ENCODE peak calls at places on chromosomes 5 and 9, in four cellular contexts. V, C, G and A are unnamed samples.
A peak's percentile ranks its signal among the peaks of the same experiment; 100 is the strongest.

GRCh38 chr5:153866176-153866575 is 172.5 kb downstream of the FAM114A2 start:
- DNase-seq in V (no peak), C (no peak), G (no peak), A (no peak)

GRCh38 chr5:96067902-96068614 is 106.4 kb upstream of the ELL2 start:
- DNase-seq in V (no peak), C (no peak), G (no peak), A (no peak)

GRCh38 chr9:38713426-38713825 is 6.5 kb downstream of the FAM240B start:
- DNase-seq in V (no peak), C (no peak), G (no peak), A (no peak)

GRCh38 chr9:84438391-84438790 is 97.8 kb upstream of the SLC28A3 start:
- DNase-seq in V (no peak), C (no peak), G (no peak), A (no peak)

GRCh38 chr5:94746731-94747124 is 128.3 kb downstream of the SLF1 start:
- DNase-seq in V (no peak), C (no peak), G (no peak), A (no peak)

GRCh38 chr9:137685035-137685885 is 66.5 kb downstream of the EHMT1 start:
- DNase-seq in V (no peak), C (no peak), G (no peak), A (no peak)

GRCh38 chr5:132267931-132268501 is 10.5 kb downstream of the PDLIM4 start:
- DNase-seq in V (no peak), C (peak; percentile 68), G (no peak), A (peak; percentile 76)

GRCh38 chr5:56983593-56984361 is 31.9 kb upstream of the MIER3 start:
- DNase-seq in V (no peak), C (peak; percentile 54), G (no peak), A (no peak)

GRCh38 chr5:9245071-9245470 is 300.8 kb downstream of the SEMA5A start:
- DNase-seq in V (no peak), C (no peak), G (no peak), A (no peak)

GRCh38 chr9:126844085-126844484 is 16.4 kb upstream of the ZBTB34 start:
- DNase-seq in V (no peak), C (no peak), G (no peak), A (peak; percentile 59)

GRCh38 chr9:123081824-123082223 is 48.4 kb downstream of the GPR21 start:
- DNase-seq in V (no peak), C (peak; percentile 48), G (no peak), A (no peak)

GRCh38 chr9:137149942-137150484 is 11.1 kb downstream of the GRIN1 start:
- DNase-seq in V (no peak), C (no peak), G (no peak), A (no peak)

GRCh38 chr9:18605763-18606162 is 131.8 kb downstream of the ADAMTSL1 start:
- DNase-seq in V (no peak), C (no peak), G (no peak), A (no peak)

GRCh38 chr5:159097461-159098284 is 2.0 kb downstream of the EBF1 start:
- DNase-seq in V (no peak), C (no peak), G (no peak), A (no peak)

GRCh38 chr5:172791726-172792445 is 20.9 kb upstream of the DUSP1 start:
- DNase-seq in V (no peak), C (no peak), G (no peak), A (no peak)

GRCh38 chr5:392431-392988 is 50.5 kb upstream of the EXOC3 start:
- DNase-seq in V (no peak), C (no peak), G (no peak), A (peak; percentile 73)

GRCh38 chr5:147554285-147554817 is 44.5 kb upstream of the DPYSL3 start:
- DNase-seq in V (no peak), C (no peak), G (no peak), A (no peak)

GRCh38 chr5:144017119-144017518 is 153.3 kb downstream of the YIPF5 start:
- DNase-seq in V (no peak), C (no peak), G (no peak), A (no peak)

GRCh38 chr5:13898569-13898968 is 45.9 kb downstream of the DNAH5 start:
- DNase-seq in V (no peak), C (no peak), G (no peak), A (no peak)

GRCh38 chr9:89149726-89150125 is 28.9 kb downstream of the SHC3 start:
- DNase-seq in V (no peak), C (no peak), G (no peak), A (no peak)

GRCh38 chr9:120187758-120188157 is 392.2 kb downstream of the CDK5RAP2 start:
- DNase-seq in V (no peak), C (no peak), G (no peak), A (no peak)

GRCh38 chr9:6937209-6937608 is 179.4 kb downstream of the KDM4C start:
- DNase-seq in V (no peak), C (no peak), G (no peak), A (no peak)

GRCh38 chr5:172048539-172049101 is 42.2 kb upstream of the FBXW11 start:
- DNase-seq in V (no peak), C (no peak), G (no peak), A (no peak)

GRCh38 chr5:66747602-66748001 is 151.4 kb downstream of the MAST4 start:
- DNase-seq in V (no peak), C (no peak), G (no peak), A (no peak)

GRCh38 chr9:68706579-68707201 is 1.6 kb downstream of the PIP5K1B start:
- DNase-seq in V (no peak), C (no peak), G (no peak), A (no peak)

GRCh38 chr5:168339151-168340140 is 48.0 kb downstream of the WWC1 start:
- DNase-seq in V (no peak), C (no peak), G (no peak), A (no peak)
- TF ChIP-seq CTCF in V (no peak), C (no peak), G (no peak), A (no peak)

GRCh38 chr9:76401176-76401575 is 7.0 kb upstream of the RFK start:
- DNase-seq in V (no peak), C (no peak), G (no peak), A (no peak)

GRCh38 chr9:76404401-76404800 is 10.2 kb upstream of the RFK start:
- DNase-seq in V (no peak), C (no peak), G (no peak), A (no peak)

GRCh38 chr9:76400534-76401096 is 6.4 kb upstream of the RFK start:
- DNase-seq in V (no peak), C (peak; percentile 61), G (no peak), A (no peak)

GRCh38 chr9:76401580-76402354 is 7.5 kb upstream of the RFK start:
- DNase-seq in V (no peak), C (peak; percentile 91), G (no peak), A (no peak)

GRCh38 chr9:76403352-76403751 is 9.1 kb upstream of the RFK start:
- DNase-seq in V (no peak), C (peak; percentile 64), G (no peak), A (no peak)
- TF ChIP-seq CTCF in V (peak; percentile 44), C (peak; percentile 47), G (peak; percentile 44), A (peak; percentile 69)

GRCh38 chr5:102720954-102721353 is 34.2 kb upstream of the PAM start:
- DNase-seq in V (no peak), C (no peak), G (no peak), A (no peak)
- TF ChIP-seq CTCF in V (no peak), C (no peak), G (no peak), A (no peak)

DNA sequence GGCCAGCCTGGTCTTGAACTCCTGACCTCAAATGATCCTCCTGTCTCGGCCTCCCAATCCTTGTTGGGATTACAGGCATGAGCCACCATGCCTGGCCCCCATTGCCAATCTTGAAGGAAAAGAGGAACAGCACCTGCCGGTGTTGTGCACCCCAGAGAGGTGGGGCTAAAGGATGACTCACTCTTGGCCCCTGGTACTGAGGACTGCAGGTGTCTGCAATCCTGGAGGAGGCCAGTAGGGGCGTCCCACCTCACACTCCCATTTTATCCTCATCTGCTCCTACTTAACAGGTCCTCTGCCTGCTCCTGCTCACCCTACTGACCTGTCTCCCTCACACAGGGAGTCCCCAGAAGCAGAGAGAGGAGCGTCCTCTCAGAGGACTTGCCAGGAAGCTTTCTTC is 390.4 kb downstream of the ARHGEF28 start:
- DNase-seq in V (no peak), C (peak; percentile 5), G (no peak), A (no peak)
- TF ChIP-seq CTCF in V (peak; percentile 24), C (peak; percentile 21), G (no peak), A (no peak)

GRCh38 chr9:124527781-124528180 is 20.6 kb upstream of the NR5A1 start:
- DNase-seq in V (no peak), C (no peak), G (no peak), A (no peak)
- TF ChIP-seq CTCF in V (no peak), C (no peak), G (no peak), A (no peak)

DNA sequence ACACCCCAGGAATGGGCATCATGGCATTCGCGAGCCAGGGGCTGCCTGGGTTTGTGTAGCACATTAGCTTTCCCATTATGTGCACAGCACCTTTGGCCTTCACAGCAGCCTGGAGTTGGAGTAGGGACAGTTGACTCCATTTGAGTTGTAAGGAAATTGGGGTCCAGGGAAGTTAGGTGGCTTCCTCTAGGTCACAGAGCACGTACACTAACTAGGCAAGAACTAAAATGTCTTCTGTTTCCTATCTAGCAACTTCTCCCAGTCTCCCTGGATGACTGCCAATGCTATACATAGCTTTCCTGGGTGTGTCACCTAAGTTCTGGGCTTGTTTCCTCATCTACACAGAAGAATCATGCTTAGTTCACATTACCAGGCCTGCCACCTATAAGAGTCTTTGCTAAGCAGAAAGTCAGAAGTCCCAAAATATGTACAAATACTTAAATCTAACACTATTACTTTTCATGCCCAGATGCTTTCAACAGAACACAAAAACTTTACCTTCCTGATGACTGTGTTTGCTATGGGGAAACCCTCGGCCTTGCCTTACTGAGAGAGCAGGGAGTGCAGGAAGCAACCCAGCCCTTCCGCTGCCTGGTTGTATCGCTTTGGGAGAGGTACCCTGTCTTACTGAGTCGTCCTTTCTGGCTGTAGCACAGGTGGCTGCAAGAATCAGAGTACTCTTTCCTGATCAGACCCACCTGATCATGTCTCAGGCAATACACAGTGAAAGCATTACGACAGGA is 12.0 kb downstream of the MACROH2A1 start:
- DNase-seq in V (no peak), C (peak; percentile 13), G (no peak), A (peak; percentile 65)
- TF ChIP-seq CTCF in V (no peak), C (no peak), G (no peak), A (no peak)

DNA sequence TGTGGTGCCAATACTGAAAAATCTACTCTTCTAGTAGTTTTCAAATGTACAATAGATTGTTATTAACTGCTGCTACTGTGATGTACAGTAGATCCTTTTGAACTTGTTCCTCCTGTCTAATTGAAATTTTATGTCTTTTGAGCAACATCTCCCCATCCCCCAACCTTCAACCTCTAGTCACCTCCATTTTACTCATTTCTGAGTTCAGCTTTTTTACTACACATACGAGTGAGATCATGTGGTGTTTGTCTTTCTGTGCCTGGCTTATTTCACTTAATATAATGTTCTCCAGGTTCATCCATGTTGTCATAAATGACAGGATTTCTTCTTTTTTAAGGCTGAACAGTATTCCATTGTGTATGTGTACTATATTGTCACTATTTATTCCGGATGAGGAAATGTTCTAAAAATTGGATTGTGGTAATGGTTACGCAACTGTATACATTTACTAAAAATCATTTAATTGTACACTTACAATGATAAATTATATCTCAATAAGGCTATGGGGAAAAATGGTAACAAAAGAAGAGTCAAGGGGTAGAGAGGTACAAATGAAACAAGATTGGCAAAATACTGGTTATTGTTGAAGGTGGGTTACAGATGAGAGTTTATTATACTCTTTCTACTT is 62.5 kb upstream of the TNFAIP8 start:
- DNase-seq in V (no peak), C (no peak), G (no peak), A (no peak)
- TF ChIP-seq CTCF in V (no peak), C (no peak), G (no peak), A (no peak)